ENCODE peak calls at places on chromosomes 3 and 15, in six cellular contexts. Z is effector memory CD4-positive, alpha-beta T cell; S is RWPE1; K is AG04450; E is psoas muscle; U is K562. H is an unnamed sample.

GRCh38 chr15:28921925-28922711 is 36.3 kb downstream of the APBA2 start:
- DNase-seq in Z (no peak), S (no peak), K (no peak), E (no peak), U (peak), H (no peak)

GRCh38 chr3:47978386-47978785 is 37.8 kb downstream of the MAP4 start:
- DNase-seq in Z (no peak), S (no peak), K (no peak), E (no peak), U (no peak), H (no peak)

GRCh38 chr3:48466386-48467109 is 20.0 kb downstream of the ATRIP start:
- DNase-seq in Z (peak), S (no peak), K (no peak), E (peak), U (no peak), H (no peak)

GRCh38 chr3:58434990-58435389 is 1.4 kb upstream of the PDHB start:
- DNase-seq in Z (no peak), S (peak), K (peak), E (no peak), U (no peak), H (no peak)

GRCh38 chr15:101545548-101546505 is 56.3 kb upstream of the PCSK6 start:
- DNase-seq in Z (no peak), S (no peak), K (no peak), E (no peak), U (no peak), H (no peak)

GRCh38 chr15:58380280-58380945 is 51.4 kb upstream of the LIPC start:
- DNase-seq in Z (no peak), S (no peak), K (no peak), E (no peak), U (no peak), H (no peak)

GRCh38 chr3:193836511-193836910 is 243.5 kb downstream of the OPA1 start:
- DNase-seq in Z (no peak), S (no peak), K (no peak), E (no peak), U (no peak), H (no peak)

GRCh38 chr15:98899266-98900021 is 108.1 kb downstream of the PGPEP1L start:
- DNase-seq in Z (no peak), S (no peak), K (no peak), E (no peak), U (no peak), H (no peak)

GRCh38 chr15:58077427-58077826 is 11.9 kb upstream of the ALDH1A2 start:
- DNase-seq in Z (no peak), S (no peak), K (no peak), E (no peak), U (peak), H (no peak)

DNA sequence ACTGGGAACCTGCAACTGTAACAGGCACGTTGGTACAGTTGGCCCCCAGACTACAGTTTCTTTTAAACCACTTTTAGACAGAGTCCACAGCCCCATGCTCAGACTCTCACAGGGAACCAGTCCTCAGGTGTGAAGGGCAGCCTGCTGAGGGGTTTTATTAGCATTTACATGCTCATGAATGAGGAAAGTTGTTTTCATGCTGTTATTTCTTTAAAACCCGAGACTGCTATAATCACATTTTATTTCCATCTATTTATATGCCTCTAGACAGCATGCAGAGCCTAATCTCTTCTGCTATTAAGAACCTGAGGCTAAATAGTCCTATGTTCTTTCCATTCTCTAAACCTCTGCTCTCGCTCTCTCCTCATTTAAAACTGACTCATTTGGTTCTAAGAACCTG is 26.3 kb upstream of the FSIP1 start:
- DNase-seq in Z (no peak), S (no peak), K (no peak), E (no peak), U (no peak), H (no peak)
- H3K27ac ChIP-seq in Z (no peak), S (no peak), K (no peak), E (no peak), U (no peak), H (no peak)

DNA sequence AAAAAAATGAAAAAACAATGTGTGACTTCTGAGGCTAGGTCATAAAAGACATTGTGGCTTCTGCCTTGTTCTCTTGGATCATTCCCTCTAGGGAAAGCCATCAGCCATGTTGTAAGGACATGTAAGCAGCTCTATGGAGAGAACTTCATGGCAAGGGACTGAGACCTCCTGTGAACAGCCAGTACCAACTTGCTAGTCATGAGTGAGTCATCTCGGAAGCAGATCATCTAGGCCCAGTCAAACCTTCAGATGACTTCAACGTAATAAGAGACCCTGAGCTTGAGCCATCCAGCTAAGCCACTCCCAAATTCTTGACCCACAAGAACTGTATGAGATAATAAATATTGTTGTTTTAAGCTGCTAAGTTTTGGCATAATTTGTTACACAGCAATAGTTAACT is 4.9 kb downstream of the MON1A start:
- DNase-seq in Z (no peak), S (peak), K (peak), E (no peak), U (peak), H (no peak)
- H3K27ac ChIP-seq in Z (no peak), S (peak), K (no peak), E (peak), U (peak), H (no peak)

GRCh38 chr15:85394552-85395333 is 14.3 kb downstream of the AKAP13 start:
- DNase-seq in Z (no peak), S (no peak), K (no peak), E (no peak), U (no peak), H (no peak)
- H3K27ac ChIP-seq in Z (no peak), S (no peak), K (no peak), E (no peak), U (no peak), H (no peak)

DNA sequence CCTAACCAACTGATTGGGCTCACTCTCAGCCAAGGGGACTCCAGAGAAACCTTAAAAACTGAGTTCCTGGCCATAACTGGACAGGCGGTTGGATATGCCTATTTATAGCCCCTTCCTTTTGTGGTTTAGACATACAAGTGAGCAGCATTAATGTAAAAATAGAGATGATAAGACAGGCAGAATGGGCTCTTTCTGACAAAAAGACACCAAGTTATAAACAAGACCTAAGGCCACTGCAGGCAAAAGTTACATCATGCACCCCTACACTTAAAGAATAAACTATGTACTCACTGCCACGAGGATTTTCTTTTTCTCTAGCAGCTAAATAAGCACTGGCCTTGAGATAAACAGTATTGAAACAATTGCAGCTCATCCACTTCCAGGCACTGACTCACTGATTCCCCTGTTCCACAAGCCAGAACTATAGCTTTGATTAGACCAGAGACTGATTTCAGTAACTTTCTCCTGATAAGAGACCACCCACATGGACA is 30.1 kb downstream of the SUCNR1 start:
- DNase-seq in Z (no peak), S (no peak), K (peak), E (no peak), U (no peak), H (no peak)
- H3K27ac ChIP-seq in Z (no peak), S (no peak), K (peak), E (no peak), U (no peak), H (no peak)

GRCh38 chr3:66495633-66496032 is 5.2 kb downstream of the LRIG1 start:
- DNase-seq in Z (no peak), S (no peak), K (no peak), E (no peak), U (no peak), H (no peak)

GRCh38 chr3:66490984-66491383 is 9.8 kb downstream of the LRIG1 start:
- DNase-seq in Z (no peak), S (no peak), K (no peak), E (no peak), U (no peak), H (no peak)

GRCh38 chr3:66492672-66493071 is 8.2 kb downstream of the LRIG1 start:
- DNase-seq in Z (no peak), S (no peak), K (no peak), E (no peak), U (no peak), H (no peak)

GRCh38 chr3:66494964-66495581 is 5.7 kb downstream of the LRIG1 start:
- DNase-seq in Z (no peak), S (no peak), K (no peak), E (no peak), U (no peak), H (no peak)

GRCh38 chr3:66493464-66494099 is 7.2 kb downstream of the LRIG1 start:
- DNase-seq in Z (no peak), S (no peak), K (no peak), E (no peak), U (no peak), H (no peak)
- H3K27ac ChIP-seq in Z (no peak), S (no peak), K (no peak), E (peak), U (no peak), H (peak)

H was measured in caudate nucleus.